ENCODE peak calls at places on chromosomes 2 and 18, in nine cellular contexts. J is cardiac muscle cell, N is colonic mucosa, H is neuronal stem cell, T is kidney, Y is Peyer's patch, X is GM23248, V is GM23338, P is right cardiac atrium. L is an unnamed sample.

GRCh38 chr18:28123401-28124030 is 53.4 kb downstream of the CDH2 start:
- DNase-seq in N (no peak), H (no peak), V (no peak), T (no peak), X (peak; percentile 30), P (no peak), Y (no peak), J (peak; percentile 47), L (no peak)

GRCh38 chr2:58644992-58645391 is 403.9 kb upstream of the FANCL start:
- DNase-seq in V (no peak), H (no peak), X (no peak), T (no peak), N (no peak), P (no peak), Y (no peak), J (no peak), L (no peak)

GRCh38 chr18:67400502-67401117 is 115.9 kb downstream of the DSEL start:
- DNase-seq in V (no peak), Y (no peak), X (peak; percentile 44), T (no peak), H (no peak), P (no peak), J (peak; percentile 50), N (no peak), L (no peak)

GRCh38 chr2:66105354-66105753 is 329.6 kb upstream of the MEIS1 start:
- DNase-seq in V (no peak), Y (no peak), X (no peak), J (no peak), N (no peak), T (no peak), H (no peak), P (no peak), L (no peak)

GRCh38 chr2:145095641-145096435 is 575.9 kb upstream of the ZEB2 start:
- DNase-seq in N (no peak), V (no peak), P (no peak), X (peak; percentile 83), H (no peak), J (peak; percentile 72), Y (no peak), T (no peak), L (no peak)

GRCh38 chr18:74957588-74958224 is 251.2 kb downstream of the PTGR3 start:
- DNase-seq in N (no peak), T (no peak), Y (no peak), P (no peak), J (no peak), X (no peak), H (no peak), V (no peak), L (no peak)

GRCh38 chr2:41711736-41712135 is 336.1 kb upstream of the PKDCC start:
- DNase-seq in V (no peak), Y (no peak), X (no peak), N (no peak), P (no peak), J (no peak), H (no peak), T (no peak), L (peak; percentile 57)

GRCh38 chr2:160912276-160912675 is 248.0 kb upstream of the TANK start:
- DNase-seq in Y (no peak), J (no peak), X (peak; percentile 56), P (no peak), N (no peak), H (no peak), V (no peak), T (no peak), L (no peak)

GRCh38 chr2:162174778-162175177 is 22.7 kb upstream of the GCG start:
- DNase-seq in H (no peak), Y (no peak), T (no peak), N (no peak), V (no peak), P (no peak), J (peak; percentile 23), X (peak; percentile 43), L (no peak)

DNA sequence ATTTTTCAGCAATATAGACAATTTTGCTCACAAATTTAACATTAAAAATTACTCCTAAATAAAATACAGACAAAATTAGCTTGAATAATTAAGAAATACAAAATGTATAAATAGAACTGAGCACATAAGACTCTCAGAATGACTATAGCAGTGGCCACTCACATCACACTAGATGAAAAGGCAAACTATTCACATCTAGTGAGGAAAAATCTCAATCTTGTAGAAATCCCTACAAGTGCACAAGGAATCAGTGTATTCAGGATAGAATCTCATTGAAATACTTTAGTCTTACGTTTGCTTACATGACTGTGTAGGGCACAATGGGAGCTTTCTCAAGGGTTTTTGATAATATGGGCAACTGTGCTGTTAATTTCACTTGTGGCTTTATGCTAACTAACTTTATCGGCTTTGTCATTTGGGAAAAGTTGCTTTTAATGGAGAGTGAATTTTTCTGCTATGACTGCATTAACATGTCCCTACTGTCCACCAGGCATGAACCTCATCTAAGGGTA is 678.9 kb upstream of the LRRTM4 start:
- DNase-seq in N (no peak), X (no peak), T (no peak), J (no peak), H (no peak), P (no peak), Y (no peak), V (no peak), L (no peak)
- H3K4me3 ChIP-seq in N (no peak overlapping the region), X (no peak overlapping the region), T (no peak overlapping the region), J (no peak overlapping the region), H (no peak overlapping the region), P (no peak overlapping the region), Y (no peak overlapping the region), V (no peak overlapping the region), L (no peak overlapping the region)

GRCh38 chr2:181738074-181738473 is 57.8 kb upstream of the NEUROD1 start:
- DNase-seq in T (no peak), P (no peak), V (peak; percentile 49), Y (no peak), N (no peak), H (no peak), X (peak; percentile 20), J (peak; percentile 6), L (no peak)

GRCh38 chr2:181741756-181742155 is 61.4 kb upstream of the NEUROD1 start:
- DNase-seq in P (no peak), V (no peak), Y (no peak), X (peak; percentile 78), T (no peak), J (no peak), N (no peak), H (no peak), L (no peak)

GRCh38 chr2:181742908-181743722 is 62.8 kb upstream of the NEUROD1 start:
- DNase-seq in J (peak; percentile 76), N (peak; percentile 68), P (peak; percentile 16), X (peak; percentile 74), Y (no peak), V (peak; percentile 60), T (no peak), H (peak; percentile 15), L (peak; percentile 49)

GRCh38 chr2:181742361-181742760 is 62.0 kb upstream of the NEUROD1 start:
- DNase-seq in J (no peak), N (no peak), P (no peak), Y (no peak), H (no peak), V (no peak), X (peak; percentile 4), T (no peak), L (no peak)

DNA sequence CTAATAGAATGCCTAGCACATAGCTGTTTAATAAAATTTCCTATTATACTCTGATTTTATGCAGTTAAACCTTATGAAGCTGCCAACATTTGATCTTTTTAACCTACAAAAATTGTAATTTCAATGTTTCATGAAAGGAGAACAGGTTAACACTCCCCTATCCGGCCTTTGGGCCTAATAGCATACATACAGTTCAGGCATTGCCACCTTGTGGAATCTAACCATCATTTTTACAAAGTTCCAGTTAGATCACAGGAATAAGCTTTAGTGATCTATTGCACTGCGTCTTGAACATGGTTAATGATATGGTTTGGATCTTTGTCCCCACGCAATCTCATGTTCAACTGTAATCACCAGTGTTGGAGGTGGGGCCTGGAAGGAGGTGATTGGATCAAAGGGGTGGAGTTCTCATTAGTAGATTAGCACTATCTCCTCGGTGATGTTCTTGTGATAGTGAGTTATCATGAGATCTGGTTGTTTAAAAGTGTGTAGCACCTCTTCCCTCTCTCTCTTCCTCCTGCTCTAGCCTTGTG is 58.2 kb upstream of the NEUROD1 start:
- DNase-seq in X (no peak), V (no peak), N (no peak), J (no peak), Y (no peak), H (no peak), T (no peak), P (no peak), L (no peak)
- H3K4me1 ChIP-seq in X (peaks cover 9% of the 10 kb centered on the region), V (no peaks in the 10 kb centered on the region), N (no peaks in the 10 kb centered on the region), J (peaks cover 6% of the 10 kb centered on the region), Y (no peaks in the 10 kb centered on the region), H (no peaks in the 10 kb centered on the region), T (peaks cover 9% of the 10 kb centered on the region), P (no peaks in the 10 kb centered on the region), L (no peaks in the 10 kb centered on the region)

DNA sequence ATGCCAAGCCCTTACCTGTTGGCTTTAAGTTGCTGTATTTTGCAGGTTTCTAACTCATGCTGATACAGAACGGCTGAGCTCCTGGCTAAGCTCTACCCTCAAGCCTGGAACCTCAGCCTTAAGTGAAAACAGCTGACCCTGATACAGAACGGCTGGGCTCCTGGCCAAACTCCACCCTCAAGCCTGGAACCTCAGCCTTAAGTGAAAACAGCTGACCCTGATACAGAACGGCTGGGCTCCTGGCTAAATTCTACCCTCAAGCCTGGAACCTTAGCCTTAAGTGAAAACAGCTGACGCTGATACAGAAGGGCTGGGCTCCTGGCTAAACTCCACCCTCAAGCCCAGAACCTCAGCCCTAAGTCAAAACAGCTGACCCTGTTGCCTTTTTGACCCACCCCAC is 17.6 kb upstream of the DNER start:
- DNase-seq in H (no peak), P (peak; percentile 19), J (peak; percentile 80), X (peak; percentile 59), Y (no peak), T (no peak), N (no peak), V (no peak), L (no peak)
- H3K4me3 ChIP-seq in H (no peak overlapping the region), P (no peak overlapping the region), J (no peak overlapping the region), X (no peak overlapping the region), Y (no peak overlapping the region), T (no peak overlapping the region), N (no peak overlapping the region), V (no peak overlapping the region), L (no peak overlapping the region)

GRCh38 chr2:183022711-183023110 is 15.5 kb downstream of the NCKAP1 start:
- DNase-seq in Y (no peak), V (no peak), J (no peak), X (no peak), H (no peak), P (no peak), T (no peak), N (no peak), L (no peak)
- H3K4me1 ChIP-seq in Y (no peaks in the 10 kb centered on the region), V (peaks cover 17% of the 10 kb centered on the region), J (peaks cover 39% of the 10 kb centered on the region), X (peaks cover 31% of the 10 kb centered on the region), H (no peaks in the 10 kb centered on the region), P (peaks cover 1% of the 10 kb centered on the region), T (peaks cover 10% of the 10 kb centered on the region), N (peaks cover 6% of the 10 kb centered on the region), L (peaks cover 16% of the 10 kb centered on the region)

DNA sequence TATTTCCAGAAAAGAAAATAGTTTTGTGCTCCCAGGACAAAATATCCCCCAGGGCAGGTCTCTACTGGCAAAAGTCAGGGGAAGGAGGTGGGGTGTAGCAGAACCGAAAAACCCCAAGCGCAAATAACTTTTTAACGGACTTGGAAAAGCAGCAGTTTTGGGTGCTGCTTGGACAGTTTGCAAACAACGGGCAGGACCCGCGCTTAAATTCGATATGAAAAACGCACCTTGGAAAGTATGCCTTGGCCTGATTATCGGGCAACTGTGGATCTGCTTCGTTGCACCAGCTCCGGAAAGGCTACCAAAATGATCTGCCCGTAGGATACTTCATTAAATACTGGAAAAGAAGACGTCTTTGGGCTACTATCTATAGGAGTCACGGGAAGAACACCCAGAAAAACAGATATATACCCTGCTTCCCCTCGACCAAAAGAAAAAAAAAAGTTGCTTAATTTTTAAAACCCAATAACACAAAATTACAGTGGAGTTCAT is 2.9 kb upstream of the KCTD1 start:
- DNase-seq in X (no peak), Y (no peak), V (no peak), N (no peak), J (no peak), P (no peak), T (no peak), H (no peak), L (no peak)
- H3K4me3 ChIP-seq in X (no peak overlapping the region), Y (no peak overlapping the region), V (peak overlapping the region; percentile 77), N (no peak overlapping the region), J (peak overlapping the region; percentile 16), P (peak overlapping the region; percentile 92), T (peak overlapping the region; percentile 68), H (no peak overlapping the region), L (no peak overlapping the region)

L was measured in thyroid gland.